ENCODE peak calls at places on chromosomes 6 and 20, in eight cellular contexts. F is heart right ventricle; S is body of pancreas; P is NCI-H1092; M is Panc1; T is kidney; A is stimulated activated CD4-positive, alpha-beta T cell treated with anti-CD3 and anti-CD28 coated beads, Interleukin-4, amount 100 ng/mL, for 24 hours; D is HepG2. J is an unnamed sample.

GRCh38 chr6:130293800-130294199 is 71.0 kb upstream of the SAMD3 start:
- DNase-seq in A (peak; percentile 23), T (no peak), M (peak; percentile 24), F (no peak), D (peak; percentile 23), P (no peak), S (peak; percentile 19), J (no peak)

GRCh38 chr6:32565511-32565910 is 24.1 kb downstream of the HLA-DRB1 start:
- DNase-seq in P (no peak), A (no peak), F (no peak), S (no peak), M (no peak), D (no peak), T (no peak), J (no peak)

GRCh38 chr20:19129976-19130612 is 82.3 kb upstream of the SLC24A3 start:
- DNase-seq in S (no peak), F (no peak), T (no peak), A (no peak), M (no peak), D (no peak), P (peak; percentile 73), J (no peak)

GRCh38 chr20:46253391-46253790 is 54.9 kb downstream of the CDH22 start:
- DNase-seq in P (peak; percentile 14), F (no peak), A (no peak), T (no peak), D (peak; percentile 29), S (no peak), M (no peak), J (no peak)

GRCh38 chr6:159203304-159204005 is 34.3 kb downstream of the FNDC1 start:
- DNase-seq in P (no peak), S (no peak), A (no peak), D (no peak), M (no peak), T (no peak), F (no peak), J (no peak)

GRCh38 chr6:41578714-41579610 is 32.8 kb downstream of the FOXP4 start:
- DNase-seq in D (no peak), P (no peak), T (no peak), M (no peak), F (no peak), A (no peak), S (no peak), J (no peak)

GRCh38 chr6:49565855-49566254 is 15.4 kb downstream of the C6orf141 start:
- DNase-seq in T (no peak), M (no peak), P (no peak), A (no peak), D (peak; percentile 46), F (no peak), S (no peak), J (no peak)

GRCh38 chr6:87753131-87753685 is 51.2 kb upstream of the AKIRIN2 start:
- DNase-seq in M (no peak), A (no peak), T (no peak), F (no peak), S (no peak), P (no peak), D (no peak), J (no peak)

GRCh38 chr20:32453467-32454163 is 95.5 kb downstream of the ASXL1 start:
- DNase-seq in P (no peak), F (no peak), T (peak; percentile 49), M (no peak), A (no peak), D (no peak), S (no peak), J (peak; percentile 80)

GRCh38 chr6:13272131-13273046 is 55.9 kb downstream of the TBC1D7 start:
- DNase-seq in A (no peak), P (no peak), S (peak; percentile 70), F (peak; percentile 29), T (peak; percentile 90), M (no peak), D (no peak), J (no peak)

GRCh38 chr6:77762386-77762785 is 109.5 kb downstream of the MEI4 start:
- DNase-seq in F (no peak), D (no peak), M (no peak), A (no peak), S (no peak), T (no peak), P (no peak), J (no peak)